ENCODE peak calls at places on chromosomes 2 and 18, in nine cellular contexts. M is esophagus muscularis mucosa, S is heart left ventricle, R is heart right ventricle, X is IMR-90, D is mucosa of descending colon, I is transverse colon, O is thoracic aorta, E is cardiac muscle cell. P is an unnamed sample. For H3K4me1, the result is how much of the 10 kb centered on the place peaks cover.

GRCh38 chr2:28155627-28156026 is 237.0 kb upstream of the FOSL2 start:
- DNase-seq in I (no peak), M (no peak), X (no peak), O (no peak), D (no peak), R (no peak), E (no peak), S (no peak), P (no peak)

GRCh38 chr18:31120594-31120993 is 18.4 kb upstream of the DSC2 start:
- DNase-seq in X (no peak), I (no peak), E (no peak), R (no peak), O (no peak), M (no peak), D (no peak), S (no peak), P (no peak)

GRCh38 chr2:156565066-156565710 is 129.0 kb downstream of the GPD2 start:
- DNase-seq in D (no peak), I (no peak), X (peak), O (no peak), E (no peak), M (no peak), S (no peak), R (no peak), P (no peak)

GRCh38 chr2:28683100-28683706 is 68.4 kb upstream of the PPP1CB start:
- DNase-seq in M (no peak), S (peak), D (peak), O (peak), I (peak), X (peak), R (peak), E (peak), P (peak)

GRCh38 chr18:31954349-31954748 is 11.4 kb upstream of the TRAPPC8 start:
- DNase-seq in O (no peak), R (no peak), S (no peak), M (no peak), E (no peak), X (peak), I (peak), D (no peak), P (peak)

GRCh38 chr2:196337618-196337953 is 166.2 kb upstream of the STK17B start:
- DNase-seq in O (no peak), R (no peak), E (no peak), I (no peak), S (no peak), D (no peak), X (no peak), M (peak), P (no peak)

GRCh38 chr2:235384624-235385023 is 109.2 kb upstream of the AGAP1 start:
- DNase-seq in D (no peak), M (no peak), E (no peak), I (no peak), X (no peak), O (no peak), S (no peak), R (no peak), P (no peak)

GRCh38 chr18:46009158-46009866 is 42.2 kb upstream of the EPG5 start:
- DNase-seq in S (no peak), D (no peak), I (no peak), O (no peak), R (no peak), E (no peak), M (peak), X (no peak), P (no peak)

GRCh38 chr2:158486970-158487325 is 30.2 kb downstream of the PKP4 start:
- DNase-seq in S (no peak), I (no peak), O (no peak), M (no peak), D (no peak), E (no peak), X (peak), R (no peak), P (no peak)

GRCh38 chr2:23454501-23455120 is 69.6 kb downstream of the KLHL29 start:
- DNase-seq in D (no peak), S (no peak), E (no peak), R (no peak), I (no peak), M (no peak), X (no peak), O (no peak), P (no peak)

GRCh38 chr2:71736986-71737385 is 283.6 kb downstream of the DYSF start:
- DNase-seq in E (no peak), D (no peak), R (no peak), I (no peak), X (no peak), M (peak), O (no peak), S (no peak), P (no peak)

GRCh38 chr18:48475635-48476549 is 62.9 kb upstream of the CTIF start:
- DNase-seq in S (peak), X (peak), E (peak), R (no peak), O (no peak), I (peak), M (peak), D (no peak), P (no peak)

GRCh38 chr2:68302281-68302680 is 17.5 kb downstream of the CNRIP1 start:
- DNase-seq in M (no peak), R (no peak), D (no peak), X (peak), O (no peak), I (no peak), E (peak), S (no peak), P (no peak)

GRCh38 chr2:37156071-37156856 is 516 bp downstream of the EIF2AK2 start:
- DNase-seq in X (peak), M (no peak), O (no peak), R (peak), S (peak), I (peak), E (peak), D (peak), P (no peak)

GRCh38 chr2:232592687-232593407 is 40.6 kb upstream of the EFHD1 start:
- DNase-seq in D (peak), X (peak), I (peak), E (no peak), R (no peak), S (no peak), M (no peak), O (no peak), P (no peak)
- TF ChIP-seq CTCF in D (no peak), X (no peak), I (peak), E (no peak), R (no peak), S (no peak), M (no peak), O (no peak), P (peak)

GRCh38 chr2:216568563-216568962 is 64.7 kb upstream of the IGFBP2 start:
- DNase-seq in R (no peak), O (no peak), D (no peak), E (no peak), X (no peak), M (no peak), I (no peak), S (no peak), P (no peak)
- H3K4me1 ChIP-seq in R (under half), O (under half), D (under half), E (under half), X (under half), M (under half), I (under half), S (under half), P (under half)

GRCh38 chr2:161241894-161242293 is 66.3 kb upstream of the PSMD14 start:
- DNase-seq in X (no peak), E (no peak), M (no peak), D (no peak), S (no peak), O (no peak), R (no peak), I (no peak), P (no peak)

GRCh38 chr2:161238559-161239415 is 69.4 kb upstream of the PSMD14 start:
- DNase-seq in S (peak), O (no peak), R (peak), X (peak), I (peak), E (peak), M (no peak), D (peak), P (peak)

GRCh38 chr2:161238264-161238558 is 70.0 kb upstream of the PSMD14 start:
- DNase-seq in R (no peak), X (no peak), M (no peak), I (no peak), O (no peak), S (no peak), E (no peak), D (no peak), P (no peak)

GRCh38 chr2:161237397-161238263 is 70.6 kb upstream of the PSMD14 start:
- DNase-seq in O (no peak), X (peak), D (peak), I (peak), S (peak), E (peak), M (peak), R (peak), P (peak)

DNA sequence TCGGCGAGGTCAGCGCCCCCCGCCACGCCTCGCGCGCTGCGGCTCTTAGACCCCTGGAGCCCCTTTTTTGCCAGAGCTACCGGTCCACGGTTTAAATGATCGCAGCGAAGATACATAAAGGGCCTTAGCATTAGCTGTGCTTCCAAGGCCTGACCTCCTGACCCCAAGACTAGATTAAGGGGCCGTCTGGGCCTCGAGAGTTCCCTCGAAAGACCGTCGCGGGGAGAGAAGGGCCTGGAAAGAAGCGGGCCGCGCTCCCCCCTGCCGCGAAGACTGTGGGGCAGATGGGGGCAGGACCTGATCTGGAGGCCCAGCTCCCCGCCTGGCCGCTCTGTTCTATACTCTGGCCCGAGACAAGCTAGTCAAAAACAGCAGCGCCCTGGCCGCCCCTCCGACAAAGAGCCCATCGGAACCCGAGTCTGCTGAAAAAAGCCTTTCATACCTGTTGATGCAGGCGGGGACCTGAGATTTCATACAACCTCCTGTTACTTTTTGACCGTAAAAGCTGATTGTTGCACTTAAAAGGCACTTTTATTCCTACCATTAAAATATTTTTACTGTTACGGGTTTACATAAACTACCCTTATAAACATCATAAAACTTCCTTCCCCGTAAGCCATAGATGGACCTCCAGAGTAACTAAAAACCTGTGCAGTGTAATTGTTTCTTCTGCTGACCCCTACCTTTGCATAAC is 68.7 kb upstream of the PSMD14 start:
- DNase-seq in R (no peak), D (peak), O (no peak), I (no peak), E (no peak), M (no peak), S (no peak), X (no peak), P (no peak)
- H3K4me3 ChIP-seq in R (no peak), D (no peak), O (no peak), I (no peak), E (no peak), M (peak), S (no peak), X (no peak), P (peak)

GRCh38 chr2:168614291-168615018 is 158.4 kb downstream of the CERS6 start:
- DNase-seq in R (no peak), I (no peak), O (no peak), S (no peak), M (no peak), D (no peak), E (no peak), X (no peak), P (no peak)
- TF ChIP-seq CTCF in R (no peak), I (no peak), O (no peak), S (no peak), M (no peak), D (no peak), E (no peak), X (no peak), P (no peak)

DNA sequence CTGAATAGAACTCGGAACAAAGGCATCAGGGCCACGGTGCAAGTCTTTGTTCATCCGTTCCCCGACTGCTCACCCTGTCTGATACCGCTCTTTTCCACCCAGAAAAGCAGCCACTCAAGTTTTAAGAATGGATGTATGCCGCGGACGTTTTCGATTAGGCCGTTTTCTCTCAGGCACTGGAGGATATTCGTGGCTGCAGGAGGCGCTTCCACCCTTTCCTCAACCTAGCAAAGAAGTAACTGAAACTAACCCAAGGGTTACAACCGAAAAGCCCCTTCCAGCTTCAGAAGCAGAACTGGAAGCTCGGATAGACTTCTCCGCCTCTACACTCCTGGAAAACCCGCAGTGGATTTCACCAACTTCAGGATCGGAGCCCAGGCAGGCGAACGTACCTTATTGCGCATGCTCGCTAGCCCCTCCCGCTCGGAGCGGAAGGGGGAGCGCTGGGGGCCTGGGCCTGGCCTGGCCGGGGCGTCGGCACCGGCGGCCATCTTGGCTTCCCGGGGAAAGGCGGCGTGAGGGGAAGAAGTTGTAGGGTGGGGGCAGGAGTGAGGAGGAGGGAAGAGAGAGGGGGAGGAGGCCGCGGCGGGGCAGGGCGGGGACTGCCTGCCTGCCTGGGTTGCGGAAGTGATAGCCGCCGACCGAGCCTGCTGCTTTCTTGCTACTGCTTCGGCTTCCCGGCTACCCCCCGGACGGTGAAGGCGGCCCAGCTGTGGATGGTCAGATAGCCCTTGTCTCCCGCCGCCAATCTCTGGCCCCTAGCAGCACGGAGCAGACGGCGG is at the start of gene ACTR3:
- DNase-seq in I (peak), E (peak), X (peak), O (peak), R (peak), S (peak), M (peak), D (peak), P (peak)
- H3K4me1 ChIP-seq in I (under half), E (under half), X (under half), O (under half), R (half or more), S (under half), M (half or more), D (under half), P (under half)

GRCh38 chr2:26274058-26274613 is 29.4 kb downstream of the HADHB start:
- DNase-seq in O (peak), X (peak), S (peak), M (peak), D (no peak), R (no peak), I (peak), E (no peak), P (no peak)

GRCh38 chr2:26269571-26270170 is 24.9 kb downstream of the HADHB start:
- DNase-seq in E (no peak), S (no peak), D (no peak), R (no peak), I (no peak), X (peak), O (no peak), M (no peak), P (no peak)

GRCh38 chr2:26276488-26276887 is 31.7 kb downstream of the HADHB start:
- DNase-seq in E (no peak), S (no peak), M (no peak), O (no peak), D (no peak), I (no peak), X (no peak), R (no peak), P (no peak)

GRCh38 chr2:26270363-26270762 is 25.6 kb downstream of the HADHB start:
- DNase-seq in M (no peak), S (no peak), I (no peak), D (no peak), X (no peak), E (no peak), O (no peak), R (no peak), P (no peak)

DNA sequence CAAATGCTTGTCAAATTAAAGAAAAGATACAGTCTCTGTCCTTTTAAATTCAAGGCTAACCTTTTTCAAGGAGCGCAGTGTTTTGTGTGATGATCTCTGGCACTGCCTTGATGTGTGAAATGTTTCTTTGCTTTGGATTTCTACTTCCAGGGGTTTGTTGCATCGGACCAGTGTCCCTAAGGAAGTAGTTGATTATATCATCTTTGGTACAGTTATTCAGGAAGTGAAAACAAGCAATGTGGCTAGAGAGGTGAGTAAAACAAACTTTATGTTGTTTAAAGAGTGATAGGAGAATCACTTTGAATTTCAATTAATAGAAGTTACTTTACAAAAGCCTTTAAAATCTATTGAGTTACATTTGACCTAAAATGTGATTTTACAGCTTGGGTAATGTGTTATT is 28.8 kb downstream of the HADHB start:
- DNase-seq in E (no peak), I (no peak), S (no peak), X (peak), M (no peak), R (no peak), O (no peak), D (no peak), P (no peak)
- H3K4me3 ChIP-seq in E (no peak), I (no peak), S (no peak), X (no peak), M (no peak), R (no peak), O (no peak), D (no peak), P (no peak)

GRCh38 chr2:240131941-240132650 is 4.0 kb downstream of the COPS9 start:
- DNase-seq in X (no peak), I (no peak), S (peak), O (no peak), M (no peak), E (no peak), R (no peak), D (no peak), P (no peak)
- TF ChIP-seq CTCF in X (peak), I (no peak), S (no peak), O (no peak), M (no peak), E (peak), R (no peak), D (no peak), P (no peak)

P was measured in right lobe of liver.